ENCODE peak calls at places on chromosomes 5 and 9, in eight cellular contexts. D is A172, W is AG08396, K is non-pigmented ciliary epithelial cell, C is NCI-H69, N is RWPE1, M is NCI-H2107, J is cardiac muscle cell. Q is an unnamed sample.

GRCh38 chr5:28414619-28415018 is 1376.2 kb upstream of the CDH9 start:
- DNase-seq in D (no peak), W (no peak), K (no peak), C (no peak), N (no peak), M (no peak), J (no peak), Q (no peak)

GRCh38 chr5:137344723-137345322 is 154.3 kb downstream of the SPOCK1 start:
- DNase-seq in D (peak), W (peak), K (no peak), C (peak), N (peak), M (no peak), J (peak), Q (no peak)

GRCh38 chr5:99900302-99900811 is 634.8 kb upstream of the FAM174A start:
- DNase-seq in D (peak), W (no peak), K (peak), C (peak), N (peak), M (no peak), J (no peak), Q (peak)

GRCh38 chr9:106797299-106797698 is 65.7 kb upstream of the ZNF462 start:
- DNase-seq in D (peak), W (no peak), K (no peak), C (no peak), N (no peak), M (no peak), J (no peak), Q (no peak)

GRCh38 chr5:155128786-155129512 is 115.4 kb downstream of the KIF4B start:
- DNase-seq in D (no peak), W (no peak), K (no peak), C (no peak), N (peak), M (no peak), J (no peak), Q (no peak)

GRCh38 chr9:79301549-79301948 is 270.2 kb upstream of the TLE4 start:
- DNase-seq in D (peak), W (no peak), K (no peak), C (no peak), N (no peak), M (no peak), J (no peak), Q (no peak)

GRCh38 chr9:32264171-32264862 is 120.1 kb upstream of the ACO1 start:
- DNase-seq in D (peak), W (no peak), K (no peak), C (peak), N (no peak), M (no peak), J (peak), Q (no peak)

GRCh38 chr5:135019314-135019713 is 14.7 kb downstream of the PITX1 start:
- DNase-seq in D (no peak), W (no peak), K (no peak), C (peak), N (no peak), M (no peak), J (no peak), Q (no peak)

GRCh38 chr5:73591698-73592501 is 26.4 kb downstream of the UTP15 start:
- DNase-seq in D (peak), W (no peak), K (no peak), C (peak), N (no peak), M (no peak), J (peak), Q (no peak)

GRCh38 chr9:114733814-114734213 is 51.8 kb upstream of the TEX48 start:
- DNase-seq in D (peak), W (no peak), K (peak), C (no peak), N (peak), M (no peak), J (peak), Q (no peak)

GRCh38 chr5:1781107-1781506 is 18.5 kb downstream of the MRPL36 start:
- DNase-seq in D (no peak), W (no peak), K (no peak), C (no peak), N (no peak), M (no peak), J (no peak), Q (no peak)

GRCh38 chr9:37036237-37037136 is 2.4 kb upstream of the PAX5 start:
- DNase-seq in D (no peak), W (peak), K (no peak), C (peak), N (no peak), M (peak), J (peak), Q (no peak)

GRCh38 chr5:78182838-78183237 is 111.7 kb downstream of the AP3B1 start:
- DNase-seq in D (no peak), W (no peak), K (no peak), C (peak), N (peak), M (no peak), J (no peak), Q (no peak)

GRCh38 chr5:57082441-57083067 is 91.3 kb upstream of the GPBP1 start:
- DNase-seq in D (peak), W (peak), K (peak), C (peak), N (peak), M (no peak), J (peak), Q (no peak)

Q was measured in NCI-H187 treated with DMSO at 0.1 percent for 48 hours.